ENCODE peak calls at places on chromosomes 3 and 15, in six cellular contexts. S, W, D, H, F and O are unnamed samples.

GRCh38 chr3:95905182-95905581 is 909.2 kb upstream of the EPHA6 start:
- DNase-seq in S (no peak), W (no peak), F (no peak), H (no peak), D (no peak), O (no peak)

GRCh38 chr3:128859573-128860154 is 19.8 kb upstream of the ACAD9 start:
- DNase-seq in F (no peak), W (no peak), D (no peak), H (no peak), S (no peak), O (no peak)

GRCh38 chr3:13162550-13163320 is 89.5 kb upstream of the IQSEC1 start:
- DNase-seq in S (no peak), H (no peak), W (no peak), F (no peak), D (no peak), O (no peak)

GRCh38 chr3:196590279-196590678 is 21.8 kb downstream of the FBXO45 start:
- DNase-seq in S (no peak), D (no peak), W (no peak), F (no peak), H (no peak), O (no peak)

GRCh38 chr15:86624261-86625036 is 544.8 kb downstream of the AGBL1 start:
- DNase-seq in D (peak; percentile 92), W (peak; percentile 71), H (peak; percentile 86), S (peak; percentile 65), F (peak; percentile 93), O (no peak)

GRCh38 chr3:115702598-115702997 is 79.3 kb downstream of the GAP43 start:
- DNase-seq in W (no peak), F (no peak), S (no peak), D (no peak), H (no peak), O (no peak)

GRCh38 chr3:183635431-183636220 is at the start of gene KLHL24:
- DNase-seq in D (peak; percentile 95), F (peak; percentile 75), H (peak; percentile 89), W (peak; percentile 91), S (peak; percentile 93), O (peak; percentile 91)

GRCh38 chr3:144053121-144053520 is 81.5 kb downstream of the DIPK2A start:
- DNase-seq in H (peak; percentile 63), W (no peak), S (peak; percentile 27), F (no peak), D (no peak), O (no peak)

GRCh38 chr15:27790270-27790669 is 308.8 kb downstream of the OCA2 start:
- DNase-seq in F (no peak), S (no peak), H (no peak), D (no peak), W (no peak), O (no peak)

GRCh38 chr3:128969993-128970740 is 23.7 kb downstream of the CFAP92 start:
- DNase-seq in H (peak; percentile 36), W (peak; percentile 55), F (peak; percentile 39), S (peak; percentile 65), D (no peak), O (peak; percentile 65)

GRCh38 chr15:48800811-48801460 is 9.9 kb downstream of the CEP152 start:
- DNase-seq in D (no peak), F (no peak), W (no peak), H (peak; percentile 50), S (peak; percentile 72), O (no peak)

GRCh38 chr3:89227634-89228033 is 120.2 kb downstream of the EPHA3 start:
- DNase-seq in D (no peak), H (no peak), S (no peak), F (no peak), W (no peak), O (no peak)

GRCh38 chr3:196557236-196557635 is 11.1 kb downstream of the WDR53 start:
- DNase-seq in W (no peak), F (no peak), D (no peak), H (no peak), S (no peak), O (no peak)

GRCh38 chr3:16140116-16140893 is 34.2 kb upstream of the GALNT15 start:
- DNase-seq in W (no peak), S (peak; percentile 98), F (no peak), D (peak; percentile 36), H (peak; percentile 83), O (no peak)

GRCh38 chr3:123405021-123405420 is 43.9 kb downstream of the ADCY5 start:
- DNase-seq in H (no peak), D (peak; percentile 28), F (no peak), S (no peak), W (no peak), O (no peak)

GRCh38 chr3:134457331-134458125 is 28.3 kb downstream of the ANAPC13 start:
- DNase-seq in F (no peak), D (no peak), H (peak; percentile 44), W (no peak), S (no peak), O (no peak)

GRCh38 chr3:146342971-146343370 is 92.1 kb upstream of the PLSCR4 start:
- DNase-seq in D (no peak), S (peak; percentile 42), F (no peak), W (no peak), H (peak; percentile 64), O (no peak)

GRCh38 chr15:43939070-43939469 is 112.3 kb downstream of the WDR76 start:
- DNase-seq in W (peak; percentile 26), S (peak; percentile 30), H (no peak), D (no peak), F (no peak), O (peak; percentile 21)

GRCh38 chr15:69926721-69927120 is 171.0 kb downstream of the TLE3 start:
- DNase-seq in W (no peak), D (no peak), H (no peak), S (no peak), F (no peak), O (no peak)

DNA sequence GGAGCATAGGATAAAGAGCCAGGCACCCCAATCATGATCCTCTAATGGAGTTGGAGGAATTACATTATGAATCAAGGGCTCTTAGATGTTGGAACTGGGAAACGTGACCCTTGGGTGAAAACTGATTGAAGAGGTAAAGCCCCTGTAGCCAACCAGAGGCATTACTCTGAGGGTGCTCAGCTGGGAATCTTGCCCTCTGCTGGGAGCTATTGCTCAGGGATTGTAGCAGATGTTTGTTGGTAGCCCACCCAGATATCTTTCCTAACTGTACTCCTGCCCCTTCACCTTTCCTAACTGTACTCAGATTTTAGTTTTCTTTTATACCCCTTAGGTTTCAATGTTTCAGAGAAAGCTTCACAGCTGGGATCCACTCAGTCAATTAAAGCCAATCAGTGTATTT is 74.2 kb downstream of the RARB start:
- DNase-seq in H (no peak), S (no peak), W (no peak), D (no peak), F (no peak), O (no peak)
- TF ChIP-seq CTCF in H (no peak), S (no peak), W (no peak), D (no peak), F (no peak), O (no peak)

GRCh38 chr3:150409527-150410310 is 1.6 kb downstream of the TSC22D2 start:
- DNase-seq in S (peak; percentile 78), H (peak; percentile 50), D (peak; percentile 83), F (no peak), W (peak; percentile 78), O (peak; percentile 81)

GRCh38 chr3:150411971-150412370 is 3.9 kb downstream of the TSC22D2 start:
- DNase-seq in F (no peak), D (no peak), W (no peak), S (no peak), H (peak; percentile 66), O (no peak)

GRCh38 chr3:150411106-150411460 is 3.0 kb downstream of the TSC22D2 start:
- DNase-seq in H (no peak), D (no peak), F (no peak), W (no peak), S (no peak), O (no peak)

GRCh38 chr3:150409125-150409526 is 1.0 kb downstream of the TSC22D2 start:
- DNase-seq in D (no peak), S (no peak), H (no peak), F (no peak), W (no peak), O (no peak)

DNA sequence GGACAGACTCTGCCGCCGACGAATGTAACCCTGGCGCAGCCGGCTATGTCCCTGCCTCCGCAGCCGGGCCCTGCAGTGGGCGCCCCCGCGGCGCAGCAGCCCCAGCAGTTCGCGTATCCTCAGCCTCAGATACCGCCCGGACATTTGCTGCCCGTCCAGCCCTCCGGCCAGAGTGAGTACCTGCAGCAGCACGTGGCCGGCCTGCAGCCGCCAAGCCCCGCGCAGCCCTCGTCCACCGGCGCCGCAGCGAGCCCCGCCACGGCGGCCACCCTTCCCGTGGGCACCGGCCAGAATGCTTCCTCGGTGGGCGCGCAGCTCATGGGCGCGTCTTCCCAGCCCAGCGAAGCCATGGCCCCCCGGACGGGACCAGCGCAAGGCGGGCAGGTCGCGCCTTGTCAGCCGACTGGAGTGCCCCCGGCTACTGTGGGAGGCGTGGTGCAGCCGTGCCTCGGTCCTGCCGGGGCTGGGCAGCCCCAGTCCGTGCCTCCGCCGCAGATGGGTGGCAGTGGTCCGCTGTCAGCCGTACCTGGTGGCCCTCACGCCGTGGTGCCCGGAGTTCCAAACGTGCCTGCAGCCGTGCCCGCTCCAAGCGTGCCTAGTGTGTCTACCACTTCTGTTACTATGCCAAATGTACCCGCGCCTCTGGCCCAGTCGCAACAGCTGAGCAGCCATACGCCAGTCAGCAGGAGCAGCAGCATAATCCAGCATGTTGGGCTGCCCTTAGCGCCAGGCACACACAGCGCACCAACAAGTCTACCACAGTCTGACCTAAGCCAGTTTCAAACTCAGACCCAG is 2.4 kb downstream of the TSC22D2 start:
- DNase-seq in H (no peak), D (peak; percentile 63), W (peak; percentile 15), F (no peak), S (peak; percentile 45), O (peak; percentile 17)
- TF ChIP-seq CTCF in H (no peak), D (no peak), W (peak; percentile 19), F (peak; percentile 52), S (no peak), O (no peak)

GRCh38 chr3:71304684-71305083 is 278.8 kb downstream of the FOXP1 start:
- DNase-seq in H (no peak), D (no peak), F (no peak), W (no peak), S (peak; percentile 74), O (no peak)
- TF ChIP-seq CTCF in H (peak; percentile 26), D (peak; percentile 70), F (no peak), W (no peak), S (peak; percentile 51), O (no peak)

GRCh38 chr15:74976159-74976558 is 19.2 kb upstream of the SCAMP5 start:
- DNase-seq in D (no peak), H (no peak), F (no peak), S (no peak), W (no peak), O (no peak)
- TF ChIP-seq CTCF in D (no peak), H (no peak), F (no peak), S (no peak), W (no peak), O (no peak)